ENCODE peak calls at places on chromosomes 2 and 18, in four cellular contexts. C, J, T and N are unnamed samples.

GRCh38 chr18:63148449-63149199 is 170.9 kb downstream of the BCL2 start:
- DNase-seq in C (no peak), J (peak; percentile 87), T (no peak), N (no peak)

GRCh38 chr2:191274404-191274803 is 29.2 kb downstream of the MYO1B start:
- DNase-seq in C (no peak), J (no peak), T (no peak), N (no peak)

GRCh38 chr2:76985387-76986136 is 536.6 kb downstream of the LRRTM4 start:
- DNase-seq in C (no peak), J (no peak), T (no peak), N (no peak)

GRCh38 chr2:11140492-11140891 is 14.8 kb upstream of the SLC66A3 start:
- DNase-seq in C (no peak), J (peak; percentile 79), T (no peak), N (no peak)

GRCh38 chr2:218860950-218861381 is 1.4 kb downstream of the WNT6 start:
- DNase-seq in C (no peak), J (no peak), T (peak; percentile 81), N (peak; percentile 92)

GRCh38 chr2:223944166-223944703 is 900 bp downstream of the WDFY1 start:
- DNase-seq in C (no peak), J (peak; percentile 56), T (no peak), N (peak; percentile 42)

GRCh38 chr2:37358466-37358865 is 14.0 kb downstream of the QPCT start:
- DNase-seq in C (no peak), J (no peak), T (no peak), N (no peak)

GRCh38 chr2:181788883-181789555 is 102.5 kb upstream of the ITPRID2 start:
- DNase-seq in C (no peak), J (peak; percentile 45), T (no peak), N (no peak)

GRCh38 chr2:119071476-119071875 is 87.1 kb downstream of the C1QL2 start:
- DNase-seq in C (no peak), J (no peak), T (no peak), N (no peak)

GRCh38 chr18:24373331-24373730 is 24.3 kb downstream of the OSBPL1A start:
- DNase-seq in C (no peak), J (no peak), T (no peak), N (no peak)

GRCh38 chr18:26909599-26910290 is 44.2 kb upstream of the AQP4 start:
- DNase-seq in C (no peak), J (peak; percentile 9), T (no peak), N (no peak)

GRCh38 chr2:139813340-139813739 is 1033.2 kb upstream of the NXPH2 start:
- DNase-seq in C (no peak), J (no peak), T (no peak), N (no peak)

DNA sequence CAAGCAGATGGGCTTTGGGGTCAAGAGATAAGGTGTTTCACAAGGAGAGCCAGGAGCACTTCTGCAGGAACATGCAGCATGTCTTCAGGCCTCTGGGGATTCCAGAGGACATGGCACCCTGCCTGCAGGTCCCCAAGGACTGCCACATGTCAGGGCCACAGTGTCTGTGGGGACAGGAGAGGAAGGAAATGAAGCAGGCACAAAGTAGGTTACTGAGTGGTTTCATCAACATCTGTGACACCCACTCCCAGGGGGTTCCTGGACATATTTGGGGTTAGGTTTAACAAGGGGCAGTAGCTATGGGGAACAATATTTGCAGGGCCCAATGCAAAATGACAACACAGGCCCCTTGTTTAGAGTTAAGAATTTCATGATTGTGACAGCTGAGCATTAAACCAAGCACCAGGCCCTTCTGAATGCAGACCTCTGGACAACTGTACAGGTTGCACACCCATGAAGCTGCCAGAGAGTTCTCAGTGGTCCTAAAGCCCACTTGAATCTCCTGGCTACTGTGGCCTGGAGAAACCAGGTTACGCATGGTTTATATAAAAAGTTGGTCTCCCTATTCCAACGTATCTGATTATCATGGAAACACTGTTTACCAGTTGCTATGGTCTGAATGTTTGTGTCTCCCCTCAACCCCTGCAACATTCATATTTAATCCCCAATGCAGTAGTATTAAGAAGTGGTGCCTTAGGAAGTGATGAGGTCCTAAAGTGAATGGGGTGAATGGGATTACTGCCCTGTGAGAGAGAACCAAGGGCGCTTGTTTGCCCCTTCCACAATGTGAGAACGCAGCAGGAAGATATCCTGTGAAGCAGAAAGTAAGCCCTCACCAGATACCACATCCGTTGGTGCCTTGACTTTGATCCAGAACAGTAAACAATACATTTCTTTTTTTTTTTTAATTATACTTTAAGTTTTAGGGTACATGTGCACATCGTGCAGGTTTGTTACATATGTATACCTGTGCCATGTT is 48.2 kb upstream of the ANXA4 start:
- DNase-seq in C (no peak), J (no peak), T (no peak), N (no peak)
- H3K4me3 ChIP-seq in C (no peak overlapping the region), J (no peak overlapping the region), T (no peak overlapping the region), N (no peak overlapping the region)

DNA sequence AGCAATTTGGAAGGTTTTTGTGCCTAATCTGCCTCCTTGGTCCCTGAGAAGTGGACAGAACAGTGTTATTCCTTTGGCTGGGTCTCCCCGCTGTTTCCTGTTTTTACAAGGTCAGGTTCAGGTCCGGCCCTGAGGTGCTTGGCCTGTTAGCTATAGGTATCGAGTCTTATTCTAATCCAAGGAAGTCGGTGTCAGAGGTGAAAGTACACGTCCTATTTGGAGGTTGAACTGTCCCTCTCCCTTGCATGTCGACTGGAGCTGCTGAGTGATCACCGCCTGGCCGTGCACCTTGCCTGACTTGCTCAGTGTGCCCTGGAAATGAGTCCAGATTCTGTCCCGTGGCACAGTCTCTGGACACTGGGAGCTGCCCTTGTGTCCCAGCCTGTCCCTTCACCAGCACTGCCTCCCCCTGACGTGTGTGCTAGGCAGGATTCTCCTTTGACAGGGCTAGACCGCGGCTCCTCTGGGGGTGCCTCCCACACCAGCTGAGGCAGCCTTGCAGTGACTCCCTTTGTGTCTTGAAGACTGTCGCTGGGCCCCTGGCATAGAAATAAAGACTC is 65.7 kb upstream of the RBM44 start:
- DNase-seq in C (no peak), J (no peak), T (no peak), N (no peak)
- H3K27ac ChIP-seq in C (peak overlapping the region; percentile 85), J (no peak overlapping the region), T (no peak overlapping the region), N (no peak overlapping the region)

DNA sequence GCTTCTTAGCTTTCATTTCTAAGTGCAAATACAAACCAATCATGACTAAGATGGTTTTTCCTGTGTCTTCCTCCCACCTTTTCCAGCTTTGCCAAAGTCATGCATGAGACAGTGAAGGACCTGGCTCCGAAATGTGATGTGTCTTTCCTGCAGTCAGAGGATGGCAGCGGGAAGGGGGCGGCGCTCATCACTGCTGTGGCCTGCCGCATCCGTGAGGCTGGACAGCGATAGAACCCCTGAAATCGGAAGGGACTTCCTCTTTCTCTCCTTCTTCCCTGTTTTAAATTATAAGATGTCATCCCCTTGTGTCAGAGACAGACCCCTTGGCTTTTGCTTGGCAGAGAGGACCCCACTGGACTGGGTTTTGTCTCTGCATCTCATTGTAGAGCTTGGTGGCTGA is 56.8 kb downstream of the HK2 start:
- DNase-seq in C (no peak), J (no peak), T (no peak), N (no peak)
- H3K36me3 ChIP-seq in C (peaks cover 58% of the 10 kb centered on the region), J (peaks cover 49% of the 10 kb centered on the region), T (peaks cover 38% of the 10 kb centered on the region), N (peaks cover 51% of the 10 kb centered on the region)

DNA sequence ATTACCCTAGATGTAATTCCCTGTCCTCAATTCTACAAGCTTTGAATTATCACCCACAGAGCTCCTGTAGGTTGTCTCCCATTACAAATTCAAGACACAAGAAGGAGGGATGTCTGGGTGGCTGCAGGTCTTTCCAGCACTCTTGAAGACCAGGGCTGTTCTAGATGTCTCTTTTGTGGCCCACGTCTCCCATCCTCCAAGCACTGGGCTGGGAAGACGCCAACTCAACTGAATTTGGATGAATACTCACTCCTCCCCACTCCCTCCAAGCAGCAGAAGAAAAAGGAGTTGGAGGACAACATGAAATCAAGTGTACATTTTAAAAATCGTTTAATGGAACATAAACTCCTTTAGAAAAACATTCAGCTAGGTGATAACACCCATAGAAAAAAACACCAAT is 31.2 kb downstream of the SMAD7 start:
- DNase-seq in C (no peak), J (peak; percentile 17), T (no peak), N (no peak)
- H3K4me3 ChIP-seq in C (no peak overlapping the region), J (no peak overlapping the region), T (no peak overlapping the region), N (no peak overlapping the region)

GRCh38 chr2:26346454-26347053 is at the start of gene ADGRF3:
- DNase-seq in C (peak; percentile 1), J (peak; percentile 68), T (no peak), N (peak; percentile 79)

GRCh38 chr2:26345554-26346453 is at the start of gene SELENOI:
- DNase-seq in C (peak; percentile 89), J (peak; percentile 100), T (peak; percentile 99), N (peak; percentile 100)

GRCh38 chr2:26345284-26345553 is 724 bp upstream of the SELENOI start:
- DNase-seq in C (no peak), J (no peak), T (no peak), N (no peak)

GRCh38 chr2:26347286-26347865 is 787 bp upstream of the ADGRF3 start:
- DNase-seq in C (no peak), J (peak; percentile 57), T (no peak), N (no peak)

GRCh38 chr2:26344581-26345283 is 1.2 kb upstream of the SELENOI start:
- DNase-seq in C (no peak), J (peak; percentile 51), T (peak; percentile 73), N (peak; percentile 24)
- H3K27ac ChIP-seq in C (peak overlapping the region; percentile 98), J (peak overlapping the region; percentile 88), T (peak overlapping the region; percentile 90), N (peak overlapping the region; percentile 86)